ENCODE peak calls at places on chromosomes 1 and 21, in ten cellular contexts. I is NCI-H2081; S is T-helper 1 cell; B is astrocyte; N is cortex of kidney; T is stimulated activated CD4-positive, alpha-beta T cell treated with anti-CD3 and anti-CD28 coated beads, TNF-alpha, amount 100 ng/mL, for 48 hours; G is astrocyte of the spinal cord; V is hippocampal formation; F is cardiac septum; J is germinal center. W is an unnamed sample.

GRCh38 chr1:8096105-8097011 is 70.2 kb upstream of the ERRFI1 start:
- DNase-seq in I (no peak), S (no peak), B (peak; percentile 91), N (no peak), T (no peak), G (peak; percentile 86), V (no peak), F (no peak), J (no peak), W (no peak)

GRCh38 chr1:1144122-1144842 is 28.4 kb upstream of the C1orf159 start:
- DNase-seq in I (peak; percentile 57), S (no peak), B (no peak), N (no peak), T (peak; percentile 59), G (no peak), V (no peak), F (no peak), J (peak; percentile 73), W (no peak)

GRCh38 chr21:33541756-33542639 is at the start of gene GART:
- DNase-seq in I (peak; percentile 80), S (peak; percentile 67), B (peak; percentile 46), N (no peak), T (peak; percentile 75), G (peak; percentile 77), V (peak; percentile 71), F (peak; percentile 92), J (peak; percentile 84), W (peak; percentile 79)

GRCh38 chr1:244662604-244663003 is 9.7 kb downstream of the DESI2 start:
- DNase-seq in I (no peak), S (no peak), B (no peak), N (no peak), T (no peak), G (no peak), V (no peak), F (no peak), J (no peak), W (no peak)

GRCh38 chr1:79197421-79197820 is 190.9 kb upstream of the ADGRL4 start:
- DNase-seq in I (no peak), S (no peak), B (peak; percentile 7), N (no peak), T (no peak), G (peak; percentile 25), V (no peak), F (no peak), J (no peak), W (no peak)

GRCh38 chr1:3530086-3530930 is 75.8 kb downstream of the ARHGEF16 start:
- DNase-seq in I (no peak), S (no peak), B (no peak), N (no peak), T (no peak), G (no peak), V (no peak), F (no peak), J (no peak), W (no peak)

GRCh38 chr1:32239335-32239734 is 7.7 kb upstream of the FAM167B start:
- DNase-seq in I (no peak), S (no peak), B (no peak), N (no peak), T (no peak), G (no peak), V (no peak), F (no peak), J (no peak), W (no peak)

GRCh38 chr1:160911441-160911840 is 26.5 kb upstream of the ITLN1 start:
- DNase-seq in I (no peak), S (no peak), B (peak; percentile 15), N (no peak), T (no peak), G (no peak), V (no peak), F (no peak), J (no peak), W (no peak)

GRCh38 chr1:96886474-96886873 is 164.9 kb downstream of the PTBP2 start:
- DNase-seq in I (no peak), S (no peak), B (no peak), N (no peak), T (no peak), G (no peak), V (no peak), F (no peak), J (no peak), W (no peak)

GRCh38 chr1:182163821-182164223 is 102.3 kb upstream of the ZNF648 start:
- DNase-seq in I (no peak), S (no peak), B (no peak), N (no peak), T (no peak), G (no peak), V (peak; percentile 32), F (no peak), J (no peak), W (peak; percentile 29)

GRCh38 chr1:23593042-23593521 is 33.8 kb upstream of the ID3 start:
- DNase-seq in I (no peak), S (no peak), B (no peak), N (no peak), T (no peak), G (no peak), V (no peak), F (no peak), J (no peak), W (no peak)

GRCh38 chr1:81549588-81550127 is 251.1 kb upstream of the ADGRL2 start:
- DNase-seq in I (peak; percentile 8), S (no peak), B (peak; percentile 19), N (no peak), T (no peak), G (peak; percentile 40), V (peak; percentile 12), F (no peak), J (no peak), W (no peak)

GRCh38 chr1:77230051-77230450 is 10.8 kb upstream of the PIGK start:
- DNase-seq in I (no peak), S (no peak), B (no peak), N (no peak), T (no peak), G (no peak), V (no peak), F (no peak), J (no peak), W (no peak)

GRCh38 chr1:230171337-230172015 is 104.4 kb downstream of the GALNT2 start:
- DNase-seq in I (no peak), S (no peak), B (peak; percentile 86), N (no peak), T (no peak), G (peak; percentile 72), V (no peak), F (no peak), J (no peak), W (no peak)

GRCh38 chr1:156382561-156382960 is 13.6 kb downstream of the RHBG start:
- DNase-seq in I (no peak), S (no peak), B (no peak), N (no peak), T (no peak), G (no peak), V (no peak), F (no peak), J (no peak), W (no peak)

GRCh38 chr1:203593723-203594122 is 32.9 kb upstream of the ATP2B4 start:
- DNase-seq in I (no peak), S (peak; percentile 16), B (no peak), N (no peak), T (peak; percentile 23), G (no peak), V (no peak), F (peak; percentile 80), J (peak; percentile 51), W (no peak)